ENCODE peak calls at places on chromosomes 11 and 22, in eight cellular contexts. G is brain microvascular endothelial cell, D is H1, M is AG09319, R is heart right ventricle, E is neural progenitor cell, S is AG10803, I is foreskin fibroblast. N is an unnamed sample.

GRCh38 chr11:125995313-125995712 is 49.5 kb downstream of the VSIG10L2 start:
- DNase-seq in G (no peak), D (no peak), M (no peak), E (peak; percentile 12), R (no peak), I (no peak), S (no peak), N (no peak)

GRCh38 chr11:33616552-33616951 is 84.1 kb downstream of the C11orf91 start:
- DNase-seq in G (peak; percentile 37), D (no peak), E (no peak), S (peak; percentile 32), I (no peak), M (no peak), R (no peak), N (no peak)

GRCh38 chr22:24101966-24102365 is 79.3 kb upstream of the SUSD2 start:
- DNase-seq in I (no peak), S (no peak), D (no peak), M (no peak), E (no peak), G (no peak), R (peak; percentile 32), N (no peak)

GRCh38 chr11:122758974-122759373 is 79.3 kb upstream of the CRTAM start:
- DNase-seq in M (no peak), I (no peak), E (no peak), R (no peak), G (no peak), S (peak; percentile 49), D (no peak), N (no peak)

GRCh38 chr11:11217555-11218286 is 135.3 kb downstream of the CSNK2A3 start:
- DNase-seq in R (no peak), S (no peak), G (no peak), I (no peak), M (no peak), E (no peak), D (no peak), N (no peak)

GRCh38 chr22:37139762-37140161 is 10.0 kb downstream of the IL2RB start:
- DNase-seq in D (no peak), S (no peak), I (no peak), G (no peak), M (no peak), E (no peak), R (no peak), N (no peak)

GRCh38 chr11:1218788-1219445 is 3.9 kb upstream of the MUC5B start:
- DNase-seq in S (no peak), I (no peak), R (peak; percentile 6), E (no peak), M (no peak), G (no peak), D (peak; percentile 33), N (no peak)

GRCh38 chr11:76626921-76627391 is 43.6 kb downstream of the LRRC32 start:
- DNase-seq in M (no peak), E (no peak), R (no peak), G (peak; percentile 32), S (peak; percentile 87), I (no peak), D (no peak), N (no peak)

DNA sequence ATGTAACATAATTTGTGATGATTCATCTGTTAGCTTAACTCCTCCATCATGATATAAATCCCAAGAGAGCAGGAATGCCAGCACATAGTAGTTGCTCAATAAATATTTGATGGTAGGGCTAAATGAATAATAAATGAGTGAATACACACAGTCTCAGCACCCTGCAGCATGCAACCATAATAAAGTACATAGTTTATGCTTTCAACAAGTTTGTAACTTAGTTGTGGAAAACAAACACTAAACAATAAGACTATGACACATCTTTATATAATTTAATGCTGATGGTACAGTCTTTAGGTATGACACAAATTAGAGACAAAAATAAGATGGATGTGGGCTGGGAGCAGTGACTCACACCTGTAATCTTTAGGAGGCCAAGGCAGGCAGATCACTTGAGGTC is 3.8 kb downstream of the ALKBH8 start:
- DNase-seq in G (peak; percentile 59), I (peak; percentile 41), E (no peak), R (no peak), D (no peak), M (no peak), S (peak; percentile 84), N (no peak)
- TF ChIP-seq CTCF in G (no peak), I (no peak), E (no peak), R (no peak), D (no peak), M (no peak), S (no peak), N (no peak)

GRCh38 chr11:70674605-70675004 is 276.3 kb downstream of the CTTN start:
- DNase-seq in R (no peak), M (no peak), D (no peak), S (no peak), G (no peak), I (no peak), E (no peak), N (no peak)
- TF ChIP-seq CTCF in R (no peak), M (no peak), D (no peak), S (no peak), G (no peak), I (no peak), E (no peak), N (no peak)

DNA sequence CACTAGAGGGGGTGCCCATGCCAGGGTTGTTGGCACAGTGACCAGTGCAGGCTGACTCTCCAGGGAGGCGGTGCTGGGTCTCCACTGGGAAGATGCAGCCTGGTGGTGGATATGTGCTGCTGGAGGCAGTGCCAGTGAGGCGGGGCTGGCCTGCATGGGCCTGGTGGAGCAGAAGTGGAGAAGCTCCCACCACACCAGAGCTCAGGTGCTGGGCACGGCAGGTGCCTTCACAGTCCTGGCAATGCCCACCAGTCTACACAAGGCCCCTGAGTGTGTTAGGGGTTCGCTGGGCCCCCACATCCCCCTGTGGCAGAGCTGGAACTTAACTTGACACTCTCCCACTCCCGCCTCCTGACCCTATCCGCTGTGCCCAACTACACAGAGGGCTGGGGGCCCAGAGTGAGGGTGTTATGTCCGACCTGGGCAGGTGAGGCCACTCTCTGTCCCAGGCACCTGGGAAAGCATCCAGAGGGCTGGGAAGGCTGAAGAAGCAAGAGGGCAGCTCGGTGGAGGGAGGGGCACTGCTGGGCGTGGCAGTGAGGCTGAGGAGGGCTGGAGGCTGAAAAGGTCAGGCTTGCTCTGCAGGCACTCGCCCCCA is 102.4 kb upstream of the B3GAT1 start:
- DNase-seq in R (no peak), M (no peak), G (no peak), S (no peak), D (no peak), E (no peak), I (no peak), N (no peak)
- TF ChIP-seq CTCF in R (no peak), M (no peak), G (no peak), S (no peak), D (no peak), E (no peak), I (no peak), N (no peak)

DNA sequence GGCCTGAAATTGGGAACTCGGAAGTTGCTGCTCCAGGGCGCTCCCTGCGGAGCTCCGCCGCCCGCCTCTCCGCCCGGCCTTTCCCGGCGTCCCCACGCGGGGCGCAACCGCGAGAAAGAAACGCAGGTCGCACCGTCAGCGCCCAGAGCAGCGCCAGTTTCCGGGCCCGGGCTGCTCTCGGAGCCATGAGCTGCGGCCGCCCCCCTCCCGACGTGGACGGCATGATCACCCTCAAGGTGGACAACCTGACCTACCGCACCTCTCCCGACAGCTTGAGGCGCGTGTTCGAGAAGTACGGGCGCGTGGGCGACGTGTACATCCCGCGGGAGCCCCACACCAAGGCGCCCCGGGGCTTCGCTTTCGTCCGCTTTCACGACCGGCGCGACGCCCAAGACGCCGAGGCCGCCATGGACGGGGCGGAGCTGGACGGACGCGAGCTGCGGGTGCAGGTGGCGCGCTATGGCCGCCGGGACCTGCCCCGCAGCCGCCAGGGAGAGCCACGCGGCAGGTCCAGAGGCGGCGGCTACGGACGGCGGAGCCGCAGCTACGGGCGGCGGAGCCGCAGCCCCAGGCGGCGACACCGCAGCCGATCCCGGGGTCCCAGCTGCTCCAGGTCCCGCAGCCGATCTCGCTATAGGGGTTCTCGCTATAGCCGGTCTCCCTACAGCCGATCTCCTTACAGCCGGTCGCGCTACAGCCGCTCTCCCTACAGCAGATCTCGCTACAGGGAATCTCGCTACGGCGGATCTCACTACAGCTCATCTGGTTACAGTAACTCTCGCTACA is 516 bp downstream of the SRSF8 start:
- DNase-seq in M (peak; percentile 40), R (peak; percentile 88), S (peak; percentile 77), G (peak; percentile 65), E (peak; percentile 85), I (peak; percentile 81), D (peak; percentile 83), N (peak; percentile 73)
- TF ChIP-seq CTCF in M (peak; percentile 64), R (peak; percentile 73), S (peak; percentile 60), G (peak; percentile 67), E (peak; percentile 52), I (peak; percentile 65), D (peak; percentile 39), N (peak; percentile 67)

DNA sequence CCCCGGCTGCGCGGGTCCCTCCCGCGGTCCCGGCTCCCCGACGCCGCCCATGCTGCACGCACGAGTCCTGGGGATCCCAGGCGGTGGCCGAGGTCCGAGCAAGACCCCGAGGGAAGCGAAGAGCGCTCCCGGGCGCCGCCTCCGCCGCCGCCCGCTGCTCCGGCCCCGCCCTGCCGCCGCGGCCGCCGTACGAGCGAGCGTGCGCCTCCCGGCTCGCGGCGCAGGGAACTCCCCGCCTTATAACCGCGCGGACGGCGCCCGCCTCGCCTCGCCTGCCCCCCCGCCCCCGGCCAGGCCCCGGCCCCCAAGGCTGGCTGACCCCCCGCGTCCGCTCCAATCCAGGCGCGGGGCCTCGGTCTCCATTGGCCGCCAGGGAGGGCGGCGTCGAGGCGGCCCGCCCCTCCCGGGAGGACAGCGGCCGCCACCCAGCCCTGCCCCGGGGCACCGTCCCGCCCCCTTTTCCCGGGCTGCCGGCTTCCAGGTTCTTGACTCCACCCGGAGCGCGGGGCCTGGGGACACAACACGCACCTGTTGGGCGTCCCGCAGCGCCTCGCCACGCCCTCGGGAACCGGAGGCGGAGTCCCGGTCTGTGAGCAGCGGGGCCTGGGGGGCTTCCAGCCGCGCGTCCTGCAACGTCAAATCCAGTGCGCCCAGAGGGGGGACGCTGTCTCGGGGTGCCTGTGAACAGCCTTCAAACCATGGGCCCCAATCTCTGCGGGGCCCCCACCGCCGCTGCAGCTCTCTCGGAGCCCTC is at the start of gene FADS3:
- DNase-seq in S (peak; percentile 84), D (peak; percentile 93), E (peak; percentile 90), G (no peak), R (peak; percentile 92), M (peak; percentile 65), I (peak; percentile 83), N (peak; percentile 61)
- TF ChIP-seq CTCF in S (no peak), D (no peak), E (peak; percentile 10), G (peak; percentile 36), R (peak; percentile 29), M (no peak), I (no peak), N (no peak)

DNA sequence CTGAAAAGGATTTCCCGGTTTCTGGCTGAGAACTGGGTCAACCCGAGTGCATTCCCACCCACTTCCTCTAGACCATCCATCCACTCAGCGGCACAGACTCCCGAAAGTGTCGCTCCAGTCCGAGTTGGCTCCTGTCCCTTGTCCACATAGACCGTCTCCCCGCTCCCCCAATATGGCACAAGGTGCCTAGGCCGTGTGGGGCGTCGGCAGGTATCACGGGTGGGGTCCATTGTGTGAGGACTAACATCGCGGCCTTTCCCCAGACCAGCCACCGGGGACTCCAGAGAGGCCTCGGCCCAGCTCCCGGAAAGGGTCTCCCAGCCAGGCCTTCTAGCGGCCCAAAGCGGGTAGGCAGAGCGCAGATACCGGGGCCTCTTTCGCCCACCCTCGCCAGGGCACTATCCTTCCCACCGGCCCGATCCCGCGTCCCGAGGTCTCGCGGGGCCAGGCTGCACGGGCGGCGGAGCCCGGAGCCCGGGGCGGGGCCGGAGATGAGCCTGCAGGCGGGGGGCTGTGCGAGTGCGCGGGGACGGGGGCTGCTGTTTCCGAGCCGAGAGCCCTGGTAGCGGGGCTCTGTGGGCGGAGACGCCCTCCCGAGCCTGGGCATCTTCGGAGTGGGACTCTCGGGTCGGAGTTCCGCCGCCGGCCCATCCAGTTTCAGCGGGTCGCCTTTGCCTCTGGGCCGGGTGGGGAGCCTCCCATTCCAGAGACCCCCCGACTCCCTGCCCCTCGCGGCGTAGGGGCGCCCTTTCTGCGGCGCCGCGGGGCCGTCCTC is 21.1 kb downstream of the SERPINH1 start:
- DNase-seq in M (no peak), S (peak; percentile 67), E (peak; percentile 90), D (peak; percentile 88), G (peak; percentile 44), I (peak; percentile 56), R (peak; percentile 68), N (peak; percentile 67)
- TF ChIP-seq CTCF in M (peak; percentile 25), S (peak; percentile 58), E (peak; percentile 51), D (no peak), G (peak; percentile 62), I (peak; percentile 17), R (peak; percentile 42), N (peak; percentile 51)